ENCODE peak calls at places on chromosome 2, in four cellular contexts. O, W, L and I are unnamed samples.
A peak's percentile ranks its signal among the peaks of the same experiment; 100 is the strongest.

GRCh38 chr2:159574246-159574645 is 42.1 kb downstream of the BAZ2B start:
- DNase-seq in L (no peak), W (no peak), O (no peak), I (no peak)

GRCh38 chr2:60507211-60507810 is 46.1 kb downstream of the BCL11A start:
- DNase-seq in O (no peak), W (no peak), L (no peak), I (no peak)

GRCh38 chr2:216214768-216215167 is 105.6 kb downstream of the XRCC5 start:
- DNase-seq in W (no peak), L (no peak), O (no peak), I (no peak)

GRCh38 chr2:56813490-56813889 is 629.7 kb downstream of the CCDC85A start:
- DNase-seq in O (no peak), L (no peak), W (no peak), I (no peak)

GRCh38 chr2:873651-874580 is 76.7 kb upstream of the SNTG2 start:
- DNase-seq in L (no peak), W (no peak), O (no peak), I (no peak)

GRCh38 chr2:199612509-199613130 is 154.9 kb upstream of the SATB2 start:
- DNase-seq in O (no peak), W (no peak), L (no peak), I (no peak)

GRCh38 chr2:182594286-182594685 is 121.8 kb upstream of the DNAJC10 start:
- DNase-seq in W (no peak), L (no peak), O (no peak), I (no peak)

GRCh38 chr2:151051584-151052220 is 210.0 kb downstream of the RBM43 start:
- DNase-seq in W (no peak), O (no peak), L (peak; percentile 69), I (no peak)

GRCh38 chr2:210392469-210392881 is 77.5 kb upstream of the MYL1 start:
- DNase-seq in L (no peak), O (no peak), W (no peak), I (no peak)

GRCh38 chr2:27096748-27097297 is 10.3 kb downstream of the KHK start:
- DNase-seq in L (no peak), W (no peak), O (peak; percentile 45), I (no peak)

GRCh38 chr2:12202702-12203101 is 456.3 kb downstream of the LPIN1 start:
- DNase-seq in W (no peak), O (peak; percentile 60), L (no peak), I (no peak)

GRCh38 chr2:36906277-36906676 is 60.1 kb downstream of the STRN start:
- DNase-seq in L (no peak), O (no peak), W (no peak), I (no peak)

GRCh38 chr2:235926229-235926628 is 242.0 kb downstream of the GBX2 start:
- DNase-seq in O (no peak), L (no peak), W (peak; percentile 42), I (no peak)

GRCh38 chr2:85066874-85067351 is 66.3 kb upstream of the TCF7L1 start:
- DNase-seq in L (peak; percentile 83), W (no peak), O (peak; percentile 92), I (no peak)

GRCh38 chr2:8719528-8719927 is 37.7 kb downstream of the ID2 start:
- DNase-seq in O (no peak), W (no peak), L (no peak), I (no peak)

GRCh38 chr2:122955761-122956160 is 1069.3 kb upstream of the CNTNAP5 start:
- DNase-seq in W (no peak), L (no peak), O (no peak), I (no peak)

GRCh38 chr2:45533771-45534170 is 77.3 kb downstream of the SRBD1 start:
- DNase-seq in L (no peak), O (no peak), W (no peak), I (no peak)

GRCh38 chr2:191802180-191802579 is 44.7 kb downstream of the CAVIN2 start:
- DNase-seq in L (no peak), O (no peak), W (no peak), I (no peak)

GRCh38 chr2:35891936-35892335 is 463.6 kb upstream of the CRIM1 start:
- DNase-seq in W (no peak), O (no peak), L (no peak), I (no peak)
- H3K4me3 ChIP-seq in W (no peak overlapping the region), O (no peak overlapping the region), L (no peak overlapping the region), I (no peak overlapping the region)

GRCh38 chr2:239253705-239254104 is 147.1 kb downstream of the HDAC4 start:
- DNase-seq in O (no peak), L (no peak), W (peak; percentile 71), I (no peak)
- H3K4me1 ChIP-seq in O (peaks cover 4% of the 10 kb centered on the region), L (peaks cover 17% of the 10 kb centered on the region), W (peaks cover 94% of the 10 kb centered on the region), I (peaks cover 7% of the 10 kb centered on the region)

DNA sequence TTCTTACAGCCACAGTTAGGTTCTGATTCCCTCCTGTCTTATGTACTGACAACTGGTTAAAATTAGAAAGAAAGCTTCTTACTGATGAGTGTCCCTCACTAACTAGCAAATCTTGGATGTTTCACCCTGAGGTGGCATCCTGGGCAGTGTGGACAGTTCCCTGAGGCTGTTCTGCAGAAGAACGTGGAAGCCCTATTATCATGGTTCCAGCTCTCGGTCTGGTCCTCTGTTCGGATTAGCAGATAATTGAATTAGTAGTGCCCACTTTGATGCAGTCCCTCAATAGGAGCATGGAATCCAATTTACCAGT is 381.7 kb upstream of the NT5C1B start:
- DNase-seq in O (no peak), L (no peak), W (no peak), I (no peak)
- H3K4me3 ChIP-seq in O (no peak overlapping the region), L (no peak overlapping the region), W (no peak overlapping the region), I (no peak overlapping the region)

GRCh38 chr2:101753720-101754490 is 56.4 kb downstream of the MAP4K4 start:
- DNase-seq in O (no peak), W (no peak), L (no peak), I (no peak)

GRCh38 chr2:101753207-101753616 is 55.7 kb downstream of the MAP4K4 start:
- DNase-seq in O (no peak), L (no peak), W (no peak), I (no peak)

GRCh38 chr2:101751276-101751675 is 53.8 kb downstream of the MAP4K4 start:
- DNase-seq in L (no peak), W (no peak), O (no peak), I (no peak)

GRCh38 chr2:101751875-101752619 is 54.5 kb downstream of the MAP4K4 start:
- DNase-seq in L (no peak), W (no peak), O (no peak), I (no peak)

DNA sequence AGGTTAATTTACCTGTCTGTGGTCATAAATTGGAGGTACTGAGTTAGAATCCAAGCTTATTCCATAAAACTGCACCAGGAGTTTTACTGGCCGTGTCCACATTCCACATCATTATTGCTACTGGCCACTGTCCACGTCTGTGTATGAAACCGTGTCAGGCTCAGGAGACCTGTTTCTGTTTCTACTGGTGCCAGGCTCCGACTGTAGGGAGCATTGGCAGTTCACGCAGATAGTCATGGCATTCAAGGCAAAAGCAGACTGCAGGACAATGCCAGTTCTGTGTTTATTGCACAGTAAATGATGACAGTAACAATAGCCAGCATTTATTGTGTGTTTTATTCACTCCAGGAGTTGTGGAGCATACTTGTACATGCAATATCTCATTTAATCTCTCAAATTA is 55.2 kb downstream of the MAP4K4 start:
- DNase-seq in W (no peak), O (no peak), L (peak; percentile 46), I (no peak)
- H3K4me1 ChIP-seq in W (peaks cover 74% of the 10 kb centered on the region), O (peaks cover 15% of the 10 kb centered on the region), L (peaks cover 38% of the 10 kb centered on the region), I (peaks cover 36% of the 10 kb centered on the region)

DNA sequence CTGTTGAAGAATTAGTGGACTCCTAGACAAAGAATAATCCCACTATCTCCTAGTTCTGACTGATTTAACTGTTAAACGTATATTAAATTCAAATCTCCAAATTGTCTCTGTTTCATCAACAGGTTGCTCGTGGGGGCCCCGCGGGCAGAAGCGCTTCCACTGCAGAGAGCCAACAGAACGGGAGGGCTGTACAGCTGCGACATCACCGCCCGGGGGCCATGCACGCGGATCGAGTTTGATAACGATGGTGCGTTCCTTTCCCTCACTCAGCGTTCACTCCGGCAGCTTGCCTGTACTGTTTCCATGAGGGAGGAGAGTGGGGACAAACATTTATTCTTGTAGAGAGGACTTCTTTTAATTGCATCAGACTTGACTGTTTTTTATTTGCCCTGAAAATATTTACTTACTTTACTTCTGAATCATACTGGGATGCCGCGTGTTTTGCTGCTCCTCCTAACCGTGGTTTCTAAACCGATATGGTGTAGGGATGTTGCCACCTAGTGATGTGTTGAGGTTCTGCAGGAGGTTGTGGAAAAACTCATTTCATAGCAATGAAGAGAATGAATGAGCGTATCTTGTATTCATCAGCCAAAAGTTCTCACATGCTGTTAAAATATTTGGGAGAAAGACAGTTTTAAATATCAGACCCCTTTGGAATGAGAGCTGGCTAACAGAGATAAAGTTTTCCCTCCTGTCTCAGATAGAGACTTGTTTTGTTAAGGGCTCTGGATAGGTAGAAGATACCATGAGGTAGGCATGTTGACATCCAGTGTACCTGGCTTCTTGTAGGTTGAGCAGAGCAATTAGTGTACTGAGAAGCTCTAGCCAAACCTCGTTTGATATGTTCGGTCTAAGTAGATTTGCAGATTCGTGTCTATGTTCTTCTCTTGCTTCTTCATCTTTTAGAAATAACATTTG is 38.3 kb downstream of the ITGA6 start:
- DNase-seq in W (peak; percentile 80), O (peak; percentile 72), L (peak; percentile 79), I (no peak)
- H3K4me3 ChIP-seq in W (no peak overlapping the region), O (peak overlapping the region; percentile 3), L (no peak overlapping the region), I (no peak overlapping the region)

GRCh38 chr2:175175320-175175719 is 6.2 kb downstream of the ATP5MC3 start:
- DNase-seq in L (no peak), W (no peak), O (no peak), I (no peak)

GRCh38 chr2:175170679-175171304 is 2.8 kb upstream of the ATF2 start:
- DNase-seq in L (no peak), O (no peak), W (no peak), I (no peak)

GRCh38 chr2:175180701-175181103 is 808 bp downstream of the ATP5MC3 start:
- DNase-seq in O (peak; percentile 51), L (peak; percentile 66), W (no peak), I (no peak)

GRCh38 chr2:175176624-175177023 is 4.9 kb downstream of the ATP5MC3 start:
- DNase-seq in L (no peak), O (no peak), W (no peak), I (no peak)

GRCh38 chr2:175175896-175176295 is 5.6 kb downstream of the ATP5MC3 start:
- DNase-seq in L (no peak), O (no peak), W (no peak), I (no peak)
- H3K4me1 ChIP-seq in L (no peaks in the 10 kb centered on the region), O (peaks cover 1% of the 10 kb centered on the region), W (peaks cover 24% of the 10 kb centered on the region), I (peaks cover 7% of the 10 kb centered on the region)

DNA sequence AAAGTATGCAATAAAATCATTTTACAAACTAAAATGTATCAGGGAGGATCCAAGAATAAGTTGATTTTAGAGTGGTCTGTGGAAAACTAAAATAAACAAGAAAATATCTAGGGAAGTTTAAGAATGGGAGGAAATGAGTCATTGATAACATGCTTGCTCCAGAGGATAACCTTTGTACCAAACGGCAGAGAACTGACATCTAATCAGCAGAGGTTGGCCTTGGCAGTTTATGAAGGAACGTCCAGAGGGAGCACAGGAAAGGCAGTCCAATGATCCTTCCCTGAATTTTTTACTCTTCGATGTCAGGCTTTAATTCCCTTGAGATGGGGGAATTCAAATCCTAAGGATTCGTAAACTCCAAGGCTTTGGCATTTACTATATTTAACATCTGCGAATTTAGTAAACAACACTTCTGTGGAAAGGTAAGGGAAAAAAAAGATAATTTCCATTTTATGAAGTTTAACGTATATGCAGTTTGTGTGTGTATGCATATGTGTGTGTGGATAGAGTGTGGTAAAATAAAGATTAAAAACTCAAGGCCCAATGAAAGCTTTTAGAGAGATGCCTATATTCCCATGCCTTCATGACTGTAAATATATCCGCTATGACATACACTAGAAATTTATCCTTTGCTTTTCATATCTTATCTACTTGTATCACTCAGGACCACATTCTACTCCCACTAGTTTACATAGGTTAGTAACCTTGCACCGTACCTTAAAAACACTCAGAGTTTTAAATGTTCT is 8.7 kb upstream of the INPP1 start:
- DNase-seq in L (peak; percentile 87), O (peak; percentile 28), W (no peak), I (no peak)
- H3K4me3 ChIP-seq in L (peak overlapping the region; percentile 41), O (no peak overlapping the region), W (no peak overlapping the region), I (no peak overlapping the region)